ENCODE peak calls at places on chromosomes 16 and 17, in nine cellular contexts. One of them, this sample, is unnamed. For H3K9me3, the result is how much of the 10 kb centered on the place peaks cover.

GRCh38 chr16:20598832-20599469 is 22.8 kb upstream of the ACSM2B start:
- DNase-seq in tibial nerve: no peak
- DNase-seq in gastrocnemius medialis: no peak
- DNase-seq in esophagus squamous epithelium: no peak
- DNase-seq in uterus: no peak
- DNase-seq in stomach: no peak
- DNase-seq in Peyer's patch: no peak
- DNase-seq in heart left ventricle: no peak
- DNase-seq in thyroid gland: no peak
- DNase-seq in this sample: peak

GRCh38 chr17:21303441-21304065 is 19.0 kb downstream of the MAP2K3 start:
- DNase-seq in tibial nerve: no peak
- DNase-seq in gastrocnemius medialis: peak
- DNase-seq in esophagus squamous epithelium: no peak
- DNase-seq in uterus: no peak
- DNase-seq in stomach: no peak
- DNase-seq in Peyer's patch: no peak
- DNase-seq in heart left ventricle: peak
- DNase-seq in thyroid gland: no peak
- DNase-seq in this sample: peak

GRCh38 chr17:57594767-57595166 is 150.3 kb downstream of the CCDC182 start:
- DNase-seq in tibial nerve: no peak
- DNase-seq in gastrocnemius medialis: no peak
- DNase-seq in esophagus squamous epithelium: no peak
- DNase-seq in uterus: no peak
- DNase-seq in stomach: no peak
- DNase-seq in Peyer's patch: no peak
- DNase-seq in heart left ventricle: no peak
- DNase-seq in thyroid gland: no peak
- DNase-seq in this sample: no peak

GRCh38 chr17:72502940-72503341 is 382.1 kb downstream of the SOX9 start:
- DNase-seq in tibial nerve: no peak
- DNase-seq in gastrocnemius medialis: no peak
- DNase-seq in esophagus squamous epithelium: no peak
- DNase-seq in uterus: no peak
- DNase-seq in stomach: no peak
- DNase-seq in Peyer's patch: no peak
- DNase-seq in heart left ventricle: no peak
- DNase-seq in thyroid gland: no peak
- DNase-seq in this sample: no peak

GRCh38 chr16:27113341-27113841 is 46.7 kb downstream of the C16orf82 start:
- DNase-seq in tibial nerve: no peak
- DNase-seq in gastrocnemius medialis: no peak
- DNase-seq in esophagus squamous epithelium: no peak
- DNase-seq in uterus: no peak
- DNase-seq in stomach: no peak
- DNase-seq in Peyer's patch: peak
- DNase-seq in heart left ventricle: no peak
- DNase-seq in thyroid gland: peak
- DNase-seq in this sample: no peak

GRCh38 chr17:13825526-13826040 is 223.9 kb upstream of the HS3ST3A1 start:
- DNase-seq in tibial nerve: no peak
- DNase-seq in gastrocnemius medialis: no peak
- DNase-seq in esophagus squamous epithelium: no peak
- DNase-seq in uterus: no peak
- DNase-seq in stomach: no peak
- DNase-seq in Peyer's patch: no peak
- DNase-seq in heart left ventricle: no peak
- DNase-seq in thyroid gland: no peak
- DNase-seq in this sample: no peak

GRCh38 chr16:86515420-86515779 is 5.1 kb downstream of the FOXF1 start:
- DNase-seq in tibial nerve: no peak
- DNase-seq in gastrocnemius medialis: no peak
- DNase-seq in esophagus squamous epithelium: no peak
- DNase-seq in uterus: no peak
- DNase-seq in stomach: no peak
- DNase-seq in Peyer's patch: no peak
- DNase-seq in heart left ventricle: no peak
- DNase-seq in thyroid gland: no peak
- DNase-seq in this sample: no peak

GRCh38 chr16:79451196-79451816 is 149.2 kb downstream of the MAF start:
- DNase-seq in tibial nerve: no peak
- DNase-seq in gastrocnemius medialis: no peak
- DNase-seq in esophagus squamous epithelium: no peak
- DNase-seq in uterus: no peak
- DNase-seq in stomach: no peak
- DNase-seq in Peyer's patch: no peak
- DNase-seq in heart left ventricle: no peak
- DNase-seq in thyroid gland: no peak
- DNase-seq in this sample: no peak

GRCh38 chr17:18314059-18314730 is 599 bp downstream of the TOP3A start:
- DNase-seq in tibial nerve: no peak
- DNase-seq in gastrocnemius medialis: no peak
- DNase-seq in esophagus squamous epithelium: no peak
- DNase-seq in uterus: no peak
- DNase-seq in stomach: no peak
- DNase-seq in Peyer's patch: no peak
- DNase-seq in heart left ventricle: no peak
- DNase-seq in thyroid gland: peak
- DNase-seq in this sample: peak

GRCh38 chr17:63698886-63699637 is 863 bp downstream of the LIMD2 start:
- DNase-seq in tibial nerve: no peak
- DNase-seq in gastrocnemius medialis: no peak
- DNase-seq in esophagus squamous epithelium: peak
- DNase-seq in uterus: no peak
- DNase-seq in stomach: peak
- DNase-seq in Peyer's patch: peak
- DNase-seq in heart left ventricle: peak
- DNase-seq in thyroid gland: peak
- DNase-seq in this sample: peak

GRCh38 chr16:82350560-82350959 is 180.5 kb upstream of the MPHOSPH6 start:
- DNase-seq in tibial nerve: no peak
- DNase-seq in gastrocnemius medialis: no peak
- DNase-seq in esophagus squamous epithelium: no peak
- DNase-seq in uterus: no peak
- DNase-seq in stomach: no peak
- DNase-seq in Peyer's patch: no peak
- DNase-seq in heart left ventricle: no peak
- DNase-seq in thyroid gland: no peak
- DNase-seq in this sample: no peak

GRCh38 chr16:85064186-85064585 is 36.6 kb downstream of the KIAA0513 start:
- DNase-seq in tibial nerve: no peak
- DNase-seq in gastrocnemius medialis: no peak
- DNase-seq in esophagus squamous epithelium: no peak
- DNase-seq in uterus: no peak
- DNase-seq in stomach: no peak
- DNase-seq in Peyer's patch: no peak
- DNase-seq in heart left ventricle: no peak
- DNase-seq in thyroid gland: no peak
- DNase-seq in this sample: no peak

GRCh38 chr16:35195173-35195863 is 1735.9 kb downstream of the TP53TG3F start:
- DNase-seq in tibial nerve: no peak
- DNase-seq in gastrocnemius medialis: no peak
- DNase-seq in esophagus squamous epithelium: no peak
- DNase-seq in uterus: no peak
- DNase-seq in stomach: no peak
- DNase-seq in Peyer's patch: no peak
- DNase-seq in heart left ventricle: no peak
- DNase-seq in thyroid gland: no peak
- DNase-seq in this sample: no peak
- H3K9me3 ChIP-seq in tibial nerve: under half
- H3K9me3 ChIP-seq in gastrocnemius medialis: under half
- H3K9me3 ChIP-seq in esophagus squamous epithelium: under half
- H3K9me3 ChIP-seq in uterus: under half
- H3K9me3 ChIP-seq in stomach: half or more
- H3K9me3 ChIP-seq in Peyer's patch: under half
- H3K9me3 ChIP-seq in heart left ventricle: under half
- H3K9me3 ChIP-seq in thyroid gland: under half
- H3K9me3 ChIP-seq in this sample: under half

GRCh38 chr17:7438656-7439460 is 454 bp upstream of the FGF11 start:
- DNase-seq in tibial nerve: no peak
- DNase-seq in gastrocnemius medialis: no peak
- DNase-seq in esophagus squamous epithelium: no peak
- DNase-seq in uterus: no peak
- DNase-seq in stomach: no peak
- DNase-seq in Peyer's patch: no peak
- DNase-seq in heart left ventricle: no peak
- DNase-seq in thyroid gland: no peak
- DNase-seq in this sample: no peak

GRCh38 chr17:7435676-7436555 is 681 bp downstream of the TMEM102 start:
- DNase-seq in tibial nerve: no peak
- DNase-seq in gastrocnemius medialis: peak
- DNase-seq in esophagus squamous epithelium: no peak
- DNase-seq in uterus: no peak
- DNase-seq in stomach: peak
- DNase-seq in Peyer's patch: peak
- DNase-seq in heart left ventricle: peak
- DNase-seq in thyroid gland: peak
- DNase-seq in this sample: peak

GRCh38 chr17:7438050-7438614 is 1.2 kb upstream of the FGF11 start:
- DNase-seq in tibial nerve: no peak
- DNase-seq in gastrocnemius medialis: peak
- DNase-seq in esophagus squamous epithelium: no peak
- DNase-seq in uterus: peak
- DNase-seq in stomach: peak
- DNase-seq in Peyer's patch: peak
- DNase-seq in heart left ventricle: peak
- DNase-seq in thyroid gland: peak
- DNase-seq in this sample: peak

GRCh38 chr17:7437369-7437863 is 1.9 kb upstream of the FGF11 start:
- DNase-seq in tibial nerve: no peak
- DNase-seq in gastrocnemius medialis: no peak
- DNase-seq in esophagus squamous epithelium: no peak
- DNase-seq in uterus: no peak
- DNase-seq in stomach: no peak
- DNase-seq in Peyer's patch: no peak
- DNase-seq in heart left ventricle: no peak
- DNase-seq in thyroid gland: peak
- DNase-seq in this sample: no peak

GRCh38 chr17:7436556-7437368 is 1.5 kb downstream of the TMEM102 start:
- DNase-seq in tibial nerve: peak
- DNase-seq in gastrocnemius medialis: peak
- DNase-seq in esophagus squamous epithelium: no peak
- DNase-seq in uterus: peak
- DNase-seq in stomach: peak
- DNase-seq in Peyer's patch: peak
- DNase-seq in heart left ventricle: peak
- DNase-seq in thyroid gland: peak
- DNase-seq in this sample: peak
- TF ChIP-seq POLR2A in tibial nerve: peak
- TF ChIP-seq POLR2A in gastrocnemius medialis: peak
- TF ChIP-seq POLR2A in esophagus squamous epithelium: peak
- TF ChIP-seq POLR2A in uterus: no peak
- TF ChIP-seq POLR2A in stomach: no peak
- TF ChIP-seq POLR2A in Peyer's patch: peak
- TF ChIP-seq POLR2A in heart left ventricle: no peak
- TF ChIP-seq POLR2A in thyroid gland: peak
- TF ChIP-seq POLR2A in this sample: peak

DNA sequence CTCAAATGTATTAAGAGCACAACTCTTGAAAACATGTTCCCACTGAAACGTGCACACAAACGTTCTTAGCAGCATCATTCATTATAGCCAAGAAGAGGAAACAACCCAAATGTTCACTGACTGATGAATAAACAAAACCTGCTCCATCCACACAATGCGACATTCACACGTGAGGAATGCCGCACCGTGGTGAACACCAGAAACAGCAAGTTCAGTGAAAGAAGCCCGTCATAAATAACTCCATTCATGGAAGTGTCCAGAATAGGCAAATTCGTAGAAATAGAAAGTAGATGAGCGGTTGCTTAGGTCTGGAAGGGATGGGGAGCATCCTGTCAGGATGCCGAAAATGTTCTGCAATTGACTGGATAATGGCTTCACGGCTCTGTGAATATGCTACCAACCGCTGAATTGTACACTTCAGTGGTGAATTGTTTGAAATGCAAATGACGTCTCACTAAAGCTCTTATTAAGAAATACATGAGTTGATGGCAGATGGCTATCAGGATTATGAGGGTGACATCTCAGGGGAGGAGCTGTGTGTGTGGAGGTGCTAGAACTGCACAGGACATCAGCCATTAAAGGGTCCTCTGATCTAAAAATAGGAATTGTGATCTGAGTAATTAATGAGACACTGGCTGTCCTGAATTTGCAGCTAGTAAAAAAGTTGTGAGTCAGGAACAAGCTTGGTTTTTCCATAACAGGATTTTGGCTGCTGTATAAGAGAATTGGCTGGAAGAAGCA is 771.0 kb downstream of the KCNJ18 start:
- DNase-seq in tibial nerve: no peak
- DNase-seq in gastrocnemius medialis: no peak
- DNase-seq in esophagus squamous epithelium: no peak
- DNase-seq in uterus: no peak
- DNase-seq in stomach: no peak
- DNase-seq in Peyer's patch: no peak
- DNase-seq in heart left ventricle: no peak
- DNase-seq in thyroid gland: no peak
- DNase-seq in this sample: no peak
- H3K9me3 ChIP-seq in tibial nerve: under half
- H3K9me3 ChIP-seq in gastrocnemius medialis: under half
- H3K9me3 ChIP-seq in esophagus squamous epithelium: under half
- H3K9me3 ChIP-seq in uterus: under half
- H3K9me3 ChIP-seq in stomach: under half
- H3K9me3 ChIP-seq in Peyer's patch: under half
- H3K9me3 ChIP-seq in heart left ventricle: under half
- H3K9me3 ChIP-seq in thyroid gland: under half
- H3K9me3 ChIP-seq in this sample: under half

GRCh38 chr17:32719702-32720101 is 157.2 kb downstream of the MYO1D start:
- DNase-seq in tibial nerve: no peak
- DNase-seq in gastrocnemius medialis: no peak
- DNase-seq in esophagus squamous epithelium: no peak
- DNase-seq in uterus: no peak
- DNase-seq in stomach: no peak
- DNase-seq in Peyer's patch: no peak
- DNase-seq in heart left ventricle: no peak
- DNase-seq in thyroid gland: no peak
- DNase-seq in this sample: no peak

GRCh38 chr17:32720671-32721070 is 156.3 kb downstream of the MYO1D start:
- DNase-seq in tibial nerve: no peak
- DNase-seq in gastrocnemius medialis: no peak
- DNase-seq in esophagus squamous epithelium: no peak
- DNase-seq in uterus: no peak
- DNase-seq in stomach: no peak
- DNase-seq in Peyer's patch: no peak
- DNase-seq in heart left ventricle: no peak
- DNase-seq in thyroid gland: no peak
- DNase-seq in this sample: no peak

GRCh38 chr17:32722733-32723132 is 154.2 kb downstream of the MYO1D start:
- DNase-seq in tibial nerve: no peak
- DNase-seq in gastrocnemius medialis: no peak
- DNase-seq in esophagus squamous epithelium: no peak
- DNase-seq in uterus: no peak
- DNase-seq in stomach: no peak
- DNase-seq in Peyer's patch: no peak
- DNase-seq in heart left ventricle: no peak
- DNase-seq in thyroid gland: no peak
- DNase-seq in this sample: no peak

GRCh38 chr17:32723310-32723955 is 153.5 kb downstream of the MYO1D start:
- DNase-seq in tibial nerve: no peak
- DNase-seq in gastrocnemius medialis: no peak
- DNase-seq in esophagus squamous epithelium: no peak
- DNase-seq in uterus: no peak
- DNase-seq in stomach: no peak
- DNase-seq in Peyer's patch: no peak
- DNase-seq in heart left ventricle: peak
- DNase-seq in thyroid gland: no peak
- DNase-seq in this sample: no peak

GRCh38 chr17:32725697-32726096 is 151.2 kb downstream of the MYO1D start:
- DNase-seq in tibial nerve: no peak
- DNase-seq in gastrocnemius medialis: no peak
- DNase-seq in esophagus squamous epithelium: no peak
- DNase-seq in uterus: no peak
- DNase-seq in stomach: no peak
- DNase-seq in Peyer's patch: no peak
- DNase-seq in heart left ventricle: no peak
- DNase-seq in thyroid gland: no peak
- DNase-seq in this sample: no peak
- TF ChIP-seq POLR2A in tibial nerve: no peak
- TF ChIP-seq POLR2A in gastrocnemius medialis: no peak
- TF ChIP-seq POLR2A in esophagus squamous epithelium: no peak
- TF ChIP-seq POLR2A in uterus: no peak
- TF ChIP-seq POLR2A in stomach: no peak
- TF ChIP-seq POLR2A in Peyer's patch: no peak
- TF ChIP-seq POLR2A in heart left ventricle: no peak
- TF ChIP-seq POLR2A in thyroid gland: no peak
- TF ChIP-seq POLR2A in this sample: no peak

This sample was measured in body of pancreas.